ENCODE peak calls at places on chromosomes 13 and 19, in eight cellular contexts. One of them, this sample, is unnamed.

GRCh38 chr19:52948025-52948770 is 14.5 kb downstream of the ZNF816 start:
- DNase-seq in ascending aorta: no peak
- DNase-seq in skeletal muscle cell: no peak
- DNase-seq in erythroblast: no peak
- DNase-seq in T-cell: no peak
- DNase-seq in lung: no peak
- DNase-seq in NCI-H748 treated with DMSO at 0.1 percent for 48 hours: no peak
- DNase-seq in fibroblast of pulmonary artery: no peak
- DNase-seq in this sample: no peak

GRCh38 chr19:3253270-3253669 is 28.8 kb downstream of the CELF5 start:
- DNase-seq in ascending aorta: no peak
- DNase-seq in skeletal muscle cell: no peak
- DNase-seq in erythroblast: peak
- DNase-seq in T-cell: no peak
- DNase-seq in lung: no peak
- DNase-seq in NCI-H748 treated with DMSO at 0.1 percent for 48 hours: no peak
- DNase-seq in fibroblast of pulmonary artery: no peak
- DNase-seq in this sample: no peak

GRCh38 chr19:55913643-55914268 is 18.4 kb downstream of the NLRP13 start:
- DNase-seq in ascending aorta: no peak
- DNase-seq in skeletal muscle cell: no peak
- DNase-seq in erythroblast: peak
- DNase-seq in T-cell: no peak
- DNase-seq in lung: no peak
- DNase-seq in NCI-H748 treated with DMSO at 0.1 percent for 48 hours: no peak
- DNase-seq in fibroblast of pulmonary artery: no peak
- DNase-seq in this sample: no peak

GRCh38 chr19:42214810-42215209 is 2.7 kb downstream of the DEDD2 start:
- DNase-seq in ascending aorta: no peak
- DNase-seq in skeletal muscle cell: no peak
- DNase-seq in erythroblast: no peak
- DNase-seq in T-cell: no peak
- DNase-seq in lung: no peak
- DNase-seq in NCI-H748 treated with DMSO at 0.1 percent for 48 hours: no peak
- DNase-seq in fibroblast of pulmonary artery: no peak
- DNase-seq in this sample: no peak

GRCh38 chr19:996051-996838 is 4.0 kb upstream of the GRIN3B start:
- DNase-seq in ascending aorta: no peak
- DNase-seq in skeletal muscle cell: no peak
- DNase-seq in erythroblast: peak
- DNase-seq in T-cell: peak
- DNase-seq in lung: no peak
- DNase-seq in NCI-H748 treated with DMSO at 0.1 percent for 48 hours: no peak
- DNase-seq in fibroblast of pulmonary artery: peak
- DNase-seq in this sample: peak

GRCh38 chr19:3631053-3631861 is 4.7 kb upstream of the CACTIN start:
- DNase-seq in ascending aorta: no peak
- DNase-seq in skeletal muscle cell: no peak
- DNase-seq in erythroblast: no peak
- DNase-seq in T-cell: no peak
- DNase-seq in lung: no peak
- DNase-seq in NCI-H748 treated with DMSO at 0.1 percent for 48 hours: no peak
- DNase-seq in fibroblast of pulmonary artery: no peak
- DNase-seq in this sample: no peak

GRCh38 chr13:114049026-114049425 is 75.2 kb upstream of the C13orf46 start:
- DNase-seq in ascending aorta: no peak
- DNase-seq in skeletal muscle cell: no peak
- DNase-seq in erythroblast: no peak
- DNase-seq in T-cell: peak
- DNase-seq in lung: no peak
- DNase-seq in NCI-H748 treated with DMSO at 0.1 percent for 48 hours: no peak
- DNase-seq in fibroblast of pulmonary artery: no peak
- DNase-seq in this sample: no peak

GRCh38 chr19:19538077-19538764 is at the start of gene CILP2:
- DNase-seq in ascending aorta: no peak
- DNase-seq in skeletal muscle cell: no peak
- DNase-seq in erythroblast: peak
- DNase-seq in T-cell: peak
- DNase-seq in lung: no peak
- DNase-seq in NCI-H748 treated with DMSO at 0.1 percent for 48 hours: peak
- DNase-seq in fibroblast of pulmonary artery: no peak
- DNase-seq in this sample: peak